ENCODE peak calls at places on chromosomes 13 and 19, in nine cellular contexts. F is HAP-1; M is stomach; L is breast epithelium; K is A549; I is cardiac muscle cell; B is transverse colon; W is CD8-positive, alpha-beta memory T cell; N is vagina. C is an unnamed sample.

GRCh38 chr13:27405521-27406134 is 18.8 kb upstream of the GTF3A start:
- DNase-seq in M (no peak), I (no peak), L (no peak), N (no peak), W (no peak), F (no peak), K (no peak), B (peak; percentile 48), C (no peak)

GRCh38 chr13:106753241-106753640 is 185.3 kb upstream of the ARGLU1 start:
- DNase-seq in B (no peak), W (no peak), L (no peak), I (no peak), N (no peak), M (no peak), F (no peak), K (no peak), C (no peak)

GRCh38 chr13:76969488-76970365 is 21.4 kb downstream of the ACOD1 start:
- DNase-seq in N (no peak), W (no peak), L (no peak), M (no peak), K (no peak), I (no peak), F (no peak), B (no peak), C (no peak)

GRCh38 chr19:45094707-45095106 is 1.7 kb downstream of the PPP1R37 start:
- DNase-seq in I (no peak), M (no peak), F (no peak), N (no peak), L (no peak), B (no peak), K (no peak), W (no peak), C (no peak)

GRCh38 chr13:80037505-80037888 is 303.4 kb downstream of the SPRY2 start:
- DNase-seq in I (peak; percentile 68), M (no peak), L (no peak), B (no peak), W (no peak), K (peak; percentile 33), F (no peak), N (no peak), C (no peak)

GRCh38 chr19:32581704-32582164 is 744 bp downstream of the PDCD5 start:
- DNase-seq in M (no peak), N (no peak), F (no peak), W (no peak), L (no peak), B (peak; percentile 38), I (peak; percentile 72), K (peak; percentile 54), C (no peak)

GRCh38 chr13:105177265-105177900 is 1358.1 kb downstream of the EFNB2 start:
- DNase-seq in N (no peak), M (no peak), B (no peak), I (no peak), L (no peak), K (no peak), F (no peak), W (no peak), C (no peak)

GRCh38 chr19:18208098-18208951 is 4.5 kb upstream of the RAB3A start:
- DNase-seq in I (peak; percentile 87), M (no peak), B (peak; percentile 38), K (peak; percentile 63), N (no peak), L (no peak), F (no peak), W (no peak), C (peak; percentile 56)

GRCh38 chr19:23436944-23437343 is 41.7 kb upstream of the ZNF91 start:
- DNase-seq in W (no peak), N (no peak), L (no peak), I (no peak), B (no peak), K (peak; percentile 37), M (no peak), F (no peak), C (no peak)

GRCh38 chr19:16876904-16877361 is 11.9 kb upstream of the F2RL3 start:
- DNase-seq in B (peak; percentile 24), K (no peak), M (no peak), F (no peak), W (no peak), L (no peak), N (no peak), I (peak; percentile 52), C (no peak)

GRCh38 chr19:36418287-36419001 is at the start of gene ZFP82:
- DNase-seq in I (peak; percentile 90), K (peak; percentile 89), M (peak; percentile 58), F (no peak), W (peak; percentile 80), L (peak; percentile 68), B (peak; percentile 73), N (no peak), C (peak; percentile 78)
- H3K9me3 ChIP-seq in I (no peaks in the 10 kb centered on the region), K (peaks cover 99% of the 10 kb centered on the region), M (peaks cover 49% of the 10 kb centered on the region), F (no peaks in the 10 kb centered on the region), W (no peaks in the 10 kb centered on the region), L (peaks cover 11% of the 10 kb centered on the region), B (no peaks in the 10 kb centered on the region), N (no peaks in the 10 kb centered on the region), C (peaks cover 19% of the 10 kb centered on the region)

GRCh38 chr13:45704211-45704739 is 2.2 kb downstream of the CBY2 start:
- DNase-seq in F (no peak), I (no peak), L (no peak), B (no peak), W (no peak), N (no peak), K (no peak), M (no peak), C (no peak)

GRCh38 chr13:45702869-45703391 is 810 bp downstream of the CBY2 start:
- DNase-seq in I (no peak), M (no peak), B (no peak), W (no peak), N (no peak), L (no peak), F (no peak), K (no peak), C (no peak)

GRCh38 chr13:45705936-45706335 is 3.8 kb downstream of the CBY2 start:
- DNase-seq in K (no peak), N (no peak), W (no peak), M (no peak), L (no peak), I (no peak), F (no peak), B (no peak), C (no peak)

GRCh38 chr13:45707701-45708100 is 5.6 kb downstream of the CBY2 start:
- DNase-seq in K (no peak), N (no peak), M (no peak), W (no peak), B (no peak), L (no peak), F (peak; percentile 98), I (no peak), C (no peak)

DNA sequence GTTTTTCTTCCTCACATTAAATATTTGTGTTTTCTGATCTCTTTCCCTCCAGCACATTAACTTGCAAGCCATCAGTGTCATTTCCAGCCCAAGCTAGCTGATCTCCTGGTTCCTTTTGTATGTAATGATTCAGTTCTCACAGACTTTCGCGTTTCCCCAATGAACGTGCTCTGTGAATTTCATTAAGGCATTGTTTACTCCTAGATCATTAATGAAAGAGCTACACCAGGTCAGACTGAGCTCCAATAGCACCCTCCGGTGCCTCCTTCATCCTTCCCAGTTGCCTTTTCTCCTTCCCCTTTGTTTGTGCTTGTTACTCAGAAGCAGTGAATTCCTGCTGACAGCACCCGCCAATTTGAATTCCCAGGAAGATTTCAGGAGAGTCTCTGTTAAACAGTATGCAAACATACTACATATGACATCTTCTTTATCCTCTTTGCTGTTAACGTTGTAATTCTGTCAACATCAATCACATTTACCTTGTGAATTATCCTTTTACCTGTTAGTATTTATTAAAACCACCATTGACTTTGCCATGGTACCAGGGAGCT is 3.1 kb downstream of the CBY2 start:
- DNase-seq in L (no peak), B (no peak), W (no peak), M (no peak), N (no peak), F (no peak), K (no peak), I (no peak), C (no peak)
- H3K4me1 ChIP-seq in L (no peaks in the 10 kb centered on the region), B (no peaks in the 10 kb centered on the region), W (no peaks in the 10 kb centered on the region), M (no peaks in the 10 kb centered on the region), N (no peaks in the 10 kb centered on the region), F (peaks cover 19% of the 10 kb centered on the region), K (no peaks in the 10 kb centered on the region), I (no peaks in the 10 kb centered on the region), C (no peaks in the 10 kb centered on the region)

GRCh38 chr19:13040916-13041292 is 45.6 kb downstream of the NFIX start:
- DNase-seq in N (no peak), I (no peak), M (no peak), F (no peak), B (no peak), K (no peak), L (no peak), W (no peak), C (no peak)

GRCh38 chr19:13042443-13043130 is 47.3 kb downstream of the NFIX start:
- DNase-seq in M (no peak), F (no peak), B (no peak), W (no peak), L (no peak), N (no peak), I (peak; percentile 70), K (no peak), C (no peak)

GRCh38 chr19:13038306-13039210 is 43.3 kb downstream of the NFIX start:
- DNase-seq in M (no peak), W (no peak), L (no peak), I (no peak), N (no peak), B (no peak), K (no peak), F (no peak), C (no peak)

GRCh38 chr19:13039211-13039789 is 44.0 kb downstream of the NFIX start:
- DNase-seq in L (no peak), I (no peak), B (no peak), K (no peak), N (no peak), W (no peak), F (no peak), M (no peak), C (no peak)

DNA sequence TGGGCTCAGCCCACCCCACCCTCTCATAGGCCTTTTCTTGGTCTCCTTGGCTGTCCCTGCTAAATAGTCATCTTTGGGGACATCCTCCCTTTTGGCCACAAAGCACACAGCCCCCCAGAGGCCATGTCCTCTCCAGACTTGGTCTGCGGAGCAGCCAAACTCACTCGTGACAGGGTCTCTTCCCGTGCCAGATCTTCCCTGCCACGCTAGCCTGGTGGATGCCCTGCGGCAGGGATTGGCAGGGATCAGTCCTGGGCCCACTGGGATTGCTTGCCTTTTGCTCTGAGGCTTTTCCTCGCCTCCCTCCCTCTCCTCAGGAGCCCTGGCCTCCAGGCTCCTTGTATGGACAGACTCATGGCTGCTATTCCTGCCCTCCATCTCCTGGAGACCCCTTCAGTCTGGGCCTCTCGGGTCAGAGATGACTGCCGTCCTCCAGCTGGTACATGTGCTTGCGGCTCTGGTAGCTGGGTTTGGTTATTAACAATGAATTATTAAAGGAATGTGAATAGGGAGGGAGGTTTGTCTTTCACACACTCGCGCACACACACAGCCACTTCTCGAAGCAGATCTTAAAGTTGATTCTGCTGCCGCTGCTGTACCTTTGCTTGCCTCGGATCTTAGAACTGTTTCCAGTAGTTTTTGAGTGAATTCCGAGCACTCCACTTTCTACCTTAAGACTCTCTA is 45.1 kb downstream of the NFIX start:
- DNase-seq in I (no peak), N (no peak), L (no peak), K (no peak), B (no peak), F (no peak), M (no peak), W (no peak), C (no peak)
- H3K4me3 ChIP-seq in I (no peak overlapping the region), N (no peak overlapping the region), L (peak overlapping the region; percentile 26), K (no peak overlapping the region), B (no peak overlapping the region), F (no peak overlapping the region), M (no peak overlapping the region), W (no peak overlapping the region), C (no peak overlapping the region)

GRCh38 chr19:58034476-58034790 is 608 bp downstream of the ZSCAN1 start:
- DNase-seq in B (no peak), F (no peak), I (no peak), N (no peak), K (no peak), M (no peak), L (no peak), W (no peak), C (no peak)
- H3K9me3 ChIP-seq in B (peaks cover 6% of the 10 kb centered on the region), F (no peaks in the 10 kb centered on the region), I (no peaks in the 10 kb centered on the region), N (no peaks in the 10 kb centered on the region), K (peaks cover 73% of the 10 kb centered on the region), M (peaks cover 94% of the 10 kb centered on the region), L (peaks cover 58% of the 10 kb centered on the region), W (no peaks in the 10 kb centered on the region), C (peaks cover 32% of the 10 kb centered on the region)